ENCODE peak calls at places on chromosomes 13 and 19, in ten cellular contexts. A is stimulated activated CD8-positive, alpha-beta memory T cell treated with anti-CD3 and anti-CD28 coated beads, Interleukin-4, amount 100 ng/mL, for 1 hour; K is RWPE1; U is stimulated activated CD4-positive, alpha-beta T cell treated with anti-CD3 and anti-CD28 coated beads, Interleukin-4, amount 100 ng/mL, for 24 hours; N is NCI-H524; B is thoracic aorta; D is heart left ventricle; Z is transverse colon; M is PC-9; I is AML-193. L is an unnamed sample.

GRCh38 chr13:66809496-66809895 is 420.6 kb downstream of the PCDH9 start:
- DNase-seq in A (no peak), K (no peak), U (no peak), N (no peak), B (no peak), D (no peak), Z (no peak), M (no peak), I (no peak), L (no peak)

GRCh38 chr19:6113616-6114188 is 3.4 kb upstream of the RFX2 start:
- DNase-seq in A (no peak), K (no peak), U (no peak), N (no peak), B (no peak), D (no peak), Z (no peak), M (no peak), I (no peak), L (no peak)

GRCh38 chr13:91406619-91407018 is 8.2 kb downstream of the GPC5 start:
- DNase-seq in A (no peak), K (peak), U (peak), N (peak), B (no peak), D (no peak), Z (no peak), M (peak), I (peak), L (no peak)

GRCh38 chr13:113087923-113088690 is 17.5 kb upstream of the F7 start:
- DNase-seq in A (no peak), K (no peak), U (no peak), N (no peak), B (no peak), D (no peak), Z (no peak), M (no peak), I (no peak), L (no peak)

GRCh38 chr13:49652691-49653305 is 24.5 kb downstream of the ARL11 start:
- DNase-seq in A (no peak), K (peak), U (no peak), N (peak), B (no peak), D (no peak), Z (peak), M (peak), I (peak), L (no peak)

GRCh38 chr19:31315621-31316011 is 33.6 kb downstream of the TSHZ3 start:
- DNase-seq in A (no peak), K (no peak), U (no peak), N (no peak), B (no peak), D (no peak), Z (no peak), M (no peak), I (no peak), L (no peak)

GRCh38 chr19:19776206-19777008 is 43.5 kb upstream of the ZNF14 start:
- DNase-seq in A (peak), K (peak), U (peak), N (peak), B (peak), D (peak), Z (peak), M (peak), I (peak), L (peak)

GRCh38 chr13:89541091-89542030 is 1806.1 kb upstream of the MIR17HG start:
- DNase-seq in A (no peak), K (no peak), U (no peak), N (no peak), B (no peak), D (no peak), Z (no peak), M (no peak), I (no peak), L (no peak)

GRCh38 chr19:7662657-7663056 is 6.2 kb upstream of the RETN start:
- DNase-seq in A (no peak), K (no peak), U (no peak), N (no peak), B (no peak), D (no peak), Z (no peak), M (no peak), I (no peak), L (no peak)

GRCh38 chr19:3146677-3147100 is 10.9 kb downstream of the GNA15 start:
- DNase-seq in A (peak), K (no peak), U (peak), N (no peak), B (no peak), D (no peak), Z (peak), M (no peak), I (no peak), L (no peak)

GRCh38 chr19:5170329-5170745 is 170.3 kb downstream of the PTPRS start:
- DNase-seq in A (peak), K (no peak), U (peak), N (no peak), B (no peak), D (no peak), Z (peak), M (no peak), I (no peak), L (no peak)

GRCh38 chr19:55704494-55705245 is 29.6 kb downstream of the EPN1 start:
- DNase-seq in A (no peak), K (no peak), U (no peak), N (no peak), B (no peak), D (no peak), Z (no peak), M (no peak), I (no peak), L (no peak)

GRCh38 chr13:114145256-114145655 is 12.8 kb upstream of the RASA3 start:
- DNase-seq in A (no peak), K (no peak), U (no peak), N (peak), B (no peak), D (no peak), Z (peak), M (no peak), I (no peak), L (no peak)

GRCh38 chr13:32647926-32648325 is 61.7 kb downstream of the PDS5B start:
- DNase-seq in A (no peak), K (no peak), U (no peak), N (no peak), B (no peak), D (no peak), Z (no peak), M (no peak), I (no peak), L (no peak)

GRCh38 chr19:39133431-39134270 is 8.1 kb downstream of the PAK4 start:
- DNase-seq in A (no peak), K (no peak), U (no peak), N (peak), B (no peak), D (no peak), Z (peak), M (no peak), I (no peak), L (no peak)

GRCh38 chr19:39498262-39499081 is at the start of gene DLL3:
- DNase-seq in A (no peak), K (no peak), U (no peak), N (peak), B (no peak), D (no peak), Z (no peak), M (no peak), I (no peak), L (no peak)

GRCh38 chr19:51326216-51327065 is 15.0 kb downstream of the IGLON5 start:
- DNase-seq in A (no peak), K (no peak), U (no peak), N (no peak), B (no peak), D (no peak), Z (no peak), M (no peak), I (no peak), L (no peak)

GRCh38 chr13:50406831-50407230 is 391.6 kb downstream of the KCNRG start:
- DNase-seq in A (no peak), K (no peak), U (no peak), N (no peak), B (no peak), D (no peak), Z (no peak), M (no peak), I (no peak), L (no peak)

GRCh38 chr19:41398042-41398403 is 405 bp downstream of the BCKDHA start:
- DNase-seq in A (no peak), K (no peak), U (no peak), N (no peak), B (no peak), D (no peak), Z (no peak), M (no peak), I (no peak), L (no peak)

GRCh38 chr13:108828053-108828806 is 198.8 kb downstream of the MYO16 start:
- DNase-seq in A (no peak), K (peak), U (no peak), N (no peak), B (no peak), D (no peak), Z (no peak), M (no peak), I (no peak), L (no peak)

GRCh38 chr13:30366083-30366482 is 56.2 kb upstream of the UBE2L5 start:
- DNase-seq in A (no peak), K (no peak), U (no peak), N (no peak), B (no peak), D (no peak), Z (no peak), M (no peak), I (peak), L (no peak)

GRCh38 chr19:6252066-6252465 is 27.7 kb downstream of the MLLT1 start:
- DNase-seq in A (no peak), K (no peak), U (no peak), N (no peak), B (no peak), D (no peak), Z (no peak), M (no peak), I (no peak), L (no peak)

GRCh38 chr13:80141114-80141849 is 199.6 kb downstream of the SPRY2 start:
- DNase-seq in A (no peak), K (no peak), U (no peak), N (no peak), B (peak), D (peak), Z (no peak), M (no peak), I (no peak), L (no peak)

GRCh38 chr19:11288349-11288748 is 7.6 kb upstream of the TSPAN16 start:
- DNase-seq in A (no peak), K (peak), U (no peak), N (no peak), B (no peak), D (no peak), Z (no peak), M (no peak), I (peak), L (no peak)

GRCh38 chr19:39347332-39348227 is 5.4 kb downstream of the SAMD4B start:
- DNase-seq in A (no peak), K (no peak), U (no peak), N (no peak), B (no peak), D (no peak), Z (no peak), M (no peak), I (no peak), L (no peak)

GRCh38 chr13:102913924-102914628 is 68.2 kb downstream of the ERCC5 start:
- DNase-seq in A (no peak), K (peak), U (no peak), N (peak), B (no peak), D (no peak), Z (peak), M (peak), I (no peak), L (no peak)

GRCh38 chr19:44625531-44626066 is 12.2 kb downstream of the IGSF23 start:
- DNase-seq in A (no peak), K (no peak), U (no peak), N (no peak), B (no peak), D (no peak), Z (no peak), M (no peak), I (no peak), L (no peak)

GRCh38 chr19:28239270-28239669 is 973.7 kb downstream of the UQCRFS1 start:
- DNase-seq in A (no peak), K (no peak), U (no peak), N (no peak), B (no peak), D (no peak), Z (no peak), M (no peak), I (no peak), L (no peak)

L was measured in GM18507.